ENCODE peak calls at places on chromosomes 1 and 21, in six cellular contexts. One of them, this sample, is unnamed. For H3K4me1, the result is how much of the 10 kb centered on the place peaks cover.

GRCh38 chr1:54381524-54381923 is 24.7 kb downstream of the SSBP3 start:
- DNase-seq in mammary epithelial cell: no peak
- DNase-seq in neural progenitor cell: no peak
- DNase-seq in small intestine: no peak
- DNase-seq in IMR-90: no peak
- DNase-seq in prostate gland: no peak
- DNase-seq in this sample: no peak

GRCh38 chr21:38834725-38835124 is 29.0 kb downstream of the ETS2 start:
- DNase-seq in mammary epithelial cell: no peak
- DNase-seq in neural progenitor cell: no peak
- DNase-seq in small intestine: no peak
- DNase-seq in IMR-90: no peak
- DNase-seq in prostate gland: no peak
- DNase-seq in this sample: no peak

GRCh38 chr1:110155878-110156522 is 5.7 kb downstream of the SLC6A17 start:
- DNase-seq in mammary epithelial cell: peak
- DNase-seq in neural progenitor cell: peak
- DNase-seq in small intestine: peak
- DNase-seq in IMR-90: peak
- DNase-seq in prostate gland: peak
- DNase-seq in this sample: peak

GRCh38 chr1:232868793-232869491 is 63.7 kb downstream of the MAP10 start:
- DNase-seq in mammary epithelial cell: peak
- DNase-seq in neural progenitor cell: no peak
- DNase-seq in small intestine: no peak
- DNase-seq in IMR-90: peak
- DNase-seq in prostate gland: peak
- DNase-seq in this sample: peak

GRCh38 chr1:58500036-58500435 is 46.5 kb downstream of the OMA1 start:
- DNase-seq in mammary epithelial cell: no peak
- DNase-seq in neural progenitor cell: no peak
- DNase-seq in small intestine: no peak
- DNase-seq in IMR-90: no peak
- DNase-seq in prostate gland: no peak
- DNase-seq in this sample: no peak

GRCh38 chr1:35769759-35770446 is at the start of gene CLSPN:
- DNase-seq in mammary epithelial cell: peak
- DNase-seq in neural progenitor cell: peak
- DNase-seq in small intestine: peak
- DNase-seq in IMR-90: peak
- DNase-seq in prostate gland: peak
- DNase-seq in this sample: peak

GRCh38 chr1:117120774-117121588 is 568 bp downstream of the TRIM45 start:
- DNase-seq in mammary epithelial cell: no peak
- DNase-seq in neural progenitor cell: peak
- DNase-seq in small intestine: peak
- DNase-seq in IMR-90: peak
- DNase-seq in prostate gland: no peak
- DNase-seq in this sample: no peak

GRCh38 chr1:56845343-56845742 is 9.3 kb upstream of the C8A start:
- DNase-seq in mammary epithelial cell: no peak
- DNase-seq in neural progenitor cell: no peak
- DNase-seq in small intestine: no peak
- DNase-seq in IMR-90: no peak
- DNase-seq in prostate gland: no peak
- DNase-seq in this sample: no peak

GRCh38 chr1:70896224-70896623 is 151.4 kb downstream of the PTGER3 start:
- DNase-seq in mammary epithelial cell: no peak
- DNase-seq in neural progenitor cell: peak
- DNase-seq in small intestine: no peak
- DNase-seq in IMR-90: no peak
- DNase-seq in prostate gland: no peak
- DNase-seq in this sample: no peak

GRCh38 chr1:205811660-205812059 is 1.3 kb downstream of the SLC41A1 start:
- DNase-seq in mammary epithelial cell: no peak
- DNase-seq in neural progenitor cell: no peak
- DNase-seq in small intestine: no peak
- DNase-seq in IMR-90: no peak
- DNase-seq in prostate gland: peak
- DNase-seq in this sample: no peak

GRCh38 chr1:205057808-205058575 is 15.0 kb downstream of the CNTN2 start:
- DNase-seq in mammary epithelial cell: no peak
- DNase-seq in neural progenitor cell: no peak
- DNase-seq in small intestine: no peak
- DNase-seq in IMR-90: no peak
- DNase-seq in prostate gland: no peak
- DNase-seq in this sample: no peak

GRCh38 chr21:16775056-16775455 is 737.8 kb upstream of the CXADR start:
- DNase-seq in mammary epithelial cell: no peak
- DNase-seq in neural progenitor cell: peak
- DNase-seq in small intestine: no peak
- DNase-seq in IMR-90: no peak
- DNase-seq in prostate gland: peak
- DNase-seq in this sample: no peak

GRCh38 chr1:46547481-46548383 is 3.7 kb downstream of the KNCN start:
- DNase-seq in mammary epithelial cell: peak
- DNase-seq in neural progenitor cell: peak
- DNase-seq in small intestine: peak
- DNase-seq in IMR-90: peak
- DNase-seq in prostate gland: no peak
- DNase-seq in this sample: no peak

GRCh38 chr1:35442737-35443136 is 114.5 kb downstream of the KIAA0319L start:
- DNase-seq in mammary epithelial cell: no peak
- DNase-seq in neural progenitor cell: no peak
- DNase-seq in small intestine: no peak
- DNase-seq in IMR-90: peak
- DNase-seq in prostate gland: no peak
- DNase-seq in this sample: no peak

GRCh38 chr1:72285074-72285425 is 2.7 kb upstream of the NEGR1 start:
- DNase-seq in mammary epithelial cell: no peak
- DNase-seq in neural progenitor cell: peak
- DNase-seq in small intestine: no peak
- DNase-seq in IMR-90: no peak
- DNase-seq in prostate gland: no peak
- DNase-seq in this sample: no peak

GRCh38 chr1:206834711-206835110 is 30.7 kb upstream of the IL20 start:
- DNase-seq in mammary epithelial cell: no peak
- DNase-seq in neural progenitor cell: no peak
- DNase-seq in small intestine: no peak
- DNase-seq in IMR-90: no peak
- DNase-seq in prostate gland: no peak
- DNase-seq in this sample: peak

GRCh38 chr1:182707116-182707515 is 22.7 kb upstream of the RGS8 start:
- DNase-seq in mammary epithelial cell: no peak
- DNase-seq in neural progenitor cell: no peak
- DNase-seq in small intestine: no peak
- DNase-seq in IMR-90: no peak
- DNase-seq in prostate gland: peak
- DNase-seq in this sample: no peak

GRCh38 chr1:235852887-235853286 is 13.8 kb downstream of the LYST start:
- DNase-seq in mammary epithelial cell: no peak
- DNase-seq in neural progenitor cell: no peak
- DNase-seq in small intestine: no peak
- DNase-seq in IMR-90: no peak
- DNase-seq in prostate gland: no peak
- DNase-seq in this sample: no peak

GRCh38 chr1:70475023-70475422 is 64.0 kb downstream of the CTH start:
- DNase-seq in mammary epithelial cell: no peak
- DNase-seq in neural progenitor cell: no peak
- DNase-seq in small intestine: no peak
- DNase-seq in IMR-90: no peak
- DNase-seq in prostate gland: no peak
- DNase-seq in this sample: no peak

DNA sequence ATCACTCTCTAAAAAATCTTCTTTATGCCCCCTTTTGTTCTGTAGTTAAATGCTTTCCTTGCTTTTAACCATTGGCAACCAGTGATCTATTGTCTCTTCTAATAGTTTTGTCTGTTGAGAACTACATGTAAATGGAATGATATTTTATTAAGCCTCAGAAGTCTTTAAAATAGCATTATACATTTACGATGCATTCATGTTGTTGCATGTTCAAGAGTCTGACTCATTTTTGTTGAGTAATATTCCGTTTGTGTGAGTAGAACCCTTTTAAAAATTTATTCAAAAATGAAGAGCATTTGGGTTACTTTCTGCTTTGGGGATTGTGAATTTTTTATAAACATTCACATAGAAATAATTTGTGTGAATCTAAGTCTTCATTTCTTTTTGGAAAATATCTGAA is 1352.9 kb downstream of the NCAM2 start:
- DNase-seq in mammary epithelial cell: no peak
- DNase-seq in neural progenitor cell: no peak
- DNase-seq in small intestine: no peak
- DNase-seq in IMR-90: no peak
- DNase-seq in prostate gland: no peak
- DNase-seq in this sample: no peak
- H3K27ac ChIP-seq in mammary epithelial cell: no peak
- H3K27ac ChIP-seq in neural progenitor cell: no peak
- H3K27ac ChIP-seq in small intestine: no peak
- H3K27ac ChIP-seq in IMR-90: no peak
- H3K27ac ChIP-seq in prostate gland: no peak
- H3K27ac ChIP-seq in this sample: no peak

GRCh38 chr21:40013001-40013735 is 145.9 kb downstream of the PCP4 start:
- DNase-seq in mammary epithelial cell: no peak
- DNase-seq in neural progenitor cell: no peak
- DNase-seq in small intestine: no peak
- DNase-seq in IMR-90: no peak
- DNase-seq in prostate gland: no peak
- DNase-seq in this sample: no peak
- H3K4me1 ChIP-seq in mammary epithelial cell: under half
- H3K4me1 ChIP-seq in neural progenitor cell: under half
- H3K4me1 ChIP-seq in small intestine: under half
- H3K4me1 ChIP-seq in IMR-90: under half
- H3K4me1 ChIP-seq in prostate gland: under half
- H3K4me1 ChIP-seq in this sample: under half

GRCh38 chr21:34544032-34544496 is 32.1 kb upstream of the KCNE1 start:
- DNase-seq in mammary epithelial cell: peak
- DNase-seq in neural progenitor cell: peak
- DNase-seq in small intestine: peak
- DNase-seq in IMR-90: peak
- DNase-seq in prostate gland: peak
- DNase-seq in this sample: peak

GRCh38 chr21:34548782-34549376 is 36.9 kb upstream of the KCNE1 start:
- DNase-seq in mammary epithelial cell: peak
- DNase-seq in neural progenitor cell: no peak
- DNase-seq in small intestine: peak
- DNase-seq in IMR-90: no peak
- DNase-seq in prostate gland: no peak
- DNase-seq in this sample: no peak

GRCh38 chr21:34543017-34543416 is 31.0 kb upstream of the KCNE1 start:
- DNase-seq in mammary epithelial cell: no peak
- DNase-seq in neural progenitor cell: no peak
- DNase-seq in small intestine: peak
- DNase-seq in IMR-90: no peak
- DNase-seq in prostate gland: no peak
- DNase-seq in this sample: no peak

GRCh38 chr21:34546556-34546955 is 34.5 kb upstream of the KCNE1 start:
- DNase-seq in mammary epithelial cell: no peak
- DNase-seq in neural progenitor cell: no peak
- DNase-seq in small intestine: no peak
- DNase-seq in IMR-90: no peak
- DNase-seq in prostate gland: no peak
- DNase-seq in this sample: no peak

GRCh38 chr21:34545079-34545884 is 33.3 kb upstream of the KCNE1 start:
- DNase-seq in mammary epithelial cell: peak
- DNase-seq in neural progenitor cell: peak
- DNase-seq in small intestine: peak
- DNase-seq in IMR-90: peak
- DNase-seq in prostate gland: no peak
- DNase-seq in this sample: peak
- H3K4me3 ChIP-seq in mammary epithelial cell: no peak
- H3K4me3 ChIP-seq in neural progenitor cell: no peak
- H3K4me3 ChIP-seq in small intestine: no peak
- H3K4me3 ChIP-seq in IMR-90: no peak
- H3K4me3 ChIP-seq in prostate gland: no peak
- H3K4me3 ChIP-seq in this sample: no peak

GRCh38 chr21:45370575-45370974 is 34.4 kb upstream of the COL18A1 start:
- DNase-seq in mammary epithelial cell: no peak
- DNase-seq in neural progenitor cell: no peak
- DNase-seq in small intestine: no peak
- DNase-seq in IMR-90: no peak
- DNase-seq in prostate gland: no peak
- DNase-seq in this sample: no peak
- H3K27ac ChIP-seq in mammary epithelial cell: no peak
- H3K27ac ChIP-seq in neural progenitor cell: no peak
- H3K27ac ChIP-seq in small intestine: no peak
- H3K27ac ChIP-seq in IMR-90: no peak
- H3K27ac ChIP-seq in prostate gland: no peak
- H3K27ac ChIP-seq in this sample: no peak

GRCh38 chr1:12482999-12483398 is 135.0 kb downstream of the DHRS3 start:
- DNase-seq in mammary epithelial cell: no peak
- DNase-seq in neural progenitor cell: no peak
- DNase-seq in small intestine: no peak
- DNase-seq in IMR-90: no peak
- DNase-seq in prostate gland: no peak
- DNase-seq in this sample: no peak
- H3K4me1 ChIP-seq in mammary epithelial cell: under half
- H3K4me1 ChIP-seq in neural progenitor cell: under half
- H3K4me1 ChIP-seq in small intestine: under half
- H3K4me1 ChIP-seq in IMR-90: under half
- H3K4me1 ChIP-seq in prostate gland: under half
- H3K4me1 ChIP-seq in this sample: under half

GRCh38 chr1:150610576-150610975 is 18.8 kb downstream of the ENSA start:
- DNase-seq in mammary epithelial cell: no peak
- DNase-seq in neural progenitor cell: no peak
- DNase-seq in small intestine: no peak
- DNase-seq in IMR-90: no peak
- DNase-seq in prostate gland: no peak
- DNase-seq in this sample: no peak

GRCh38 chr1:150609726-150610125 is 19.7 kb downstream of the ENSA start:
- DNase-seq in mammary epithelial cell: no peak
- DNase-seq in neural progenitor cell: peak
- DNase-seq in small intestine: no peak
- DNase-seq in IMR-90: peak
- DNase-seq in prostate gland: no peak
- DNase-seq in this sample: no peak

GRCh38 chr1:150615346-150616201 is 13.8 kb downstream of the ENSA start:
- DNase-seq in mammary epithelial cell: no peak
- DNase-seq in neural progenitor cell: no peak
- DNase-seq in small intestine: peak
- DNase-seq in IMR-90: no peak
- DNase-seq in prostate gland: no peak
- DNase-seq in this sample: no peak

GRCh38 chr1:150613061-150613920 is 16.1 kb downstream of the ENSA start:
- DNase-seq in mammary epithelial cell: peak
- DNase-seq in neural progenitor cell: no peak
- DNase-seq in small intestine: peak
- DNase-seq in IMR-90: peak
- DNase-seq in prostate gland: peak
- DNase-seq in this sample: no peak

GRCh38 chr1:150612014-150612345 is 17.4 kb downstream of the ENSA start:
- DNase-seq in mammary epithelial cell: no peak
- DNase-seq in neural progenitor cell: no peak
- DNase-seq in small intestine: no peak
- DNase-seq in IMR-90: no peak
- DNase-seq in prostate gland: no peak
- DNase-seq in this sample: no peak
- H3K4me3 ChIP-seq in mammary epithelial cell: no peak
- H3K4me3 ChIP-seq in neural progenitor cell: no peak
- H3K4me3 ChIP-seq in small intestine: no peak
- H3K4me3 ChIP-seq in IMR-90: no peak
- H3K4me3 ChIP-seq in prostate gland: no peak
- H3K4me3 ChIP-seq in this sample: no peak

GRCh38 chr1:234556245-234556943 is 53.6 kb downstream of the IRF2BP2 start:
- DNase-seq in mammary epithelial cell: no peak
- DNase-seq in neural progenitor cell: no peak
- DNase-seq in small intestine: no peak
- DNase-seq in IMR-90: no peak
- DNase-seq in prostate gland: no peak
- DNase-seq in this sample: no peak
- H3K27ac ChIP-seq in mammary epithelial cell: no peak
- H3K27ac ChIP-seq in neural progenitor cell: no peak
- H3K27ac ChIP-seq in small intestine: no peak
- H3K27ac ChIP-seq in IMR-90: no peak
- H3K27ac ChIP-seq in prostate gland: no peak
- H3K27ac ChIP-seq in this sample: no peak